ENCODE peak calls at places on chromosome 15, in nine cellular contexts. U, G, D, B, H, J, X, P and Y are unnamed samples.

GRCh38 chr15:38216763-38217162 is 35.9 kb upstream of the SPRED1 start:
- DNase-seq in H (no peak), G (no peak), D (no peak), J (peak), X (no peak), U (no peak), B (no peak), P (peak), Y (no peak)

GRCh38 chr15:36831915-36832310 is 252.5 kb downstream of the CDIN1 start:
- DNase-seq in X (no peak), U (no peak), H (no peak), B (no peak), P (peak), J (peak), D (no peak), G (no peak), Y (no peak)

GRCh38 chr15:90015749-90016148 is 14.6 kb downstream of the ZNF710 start:
- DNase-seq in G (no peak), J (peak), P (no peak), D (no peak), U (no peak), B (no peak), H (no peak), X (no peak), Y (no peak)

GRCh38 chr15:68303560-68304436 is 26.3 kb downstream of the FEM1B start:
- DNase-seq in J (no peak), D (no peak), U (no peak), X (no peak), H (peak), P (peak), G (peak), B (peak), Y (peak)

GRCh38 chr15:80950291-80951078 is 39.1 kb downstream of the MESD start:
- DNase-seq in H (no peak), G (no peak), J (no peak), U (no peak), D (no peak), X (no peak), P (no peak), B (no peak), Y (no peak)

GRCh38 chr15:40054746-40055575 is 16.0 kb upstream of the SRP14 start:
- DNase-seq in X (peak), D (no peak), B (peak), H (peak), U (no peak), P (peak), J (no peak), G (no peak), Y (peak)

GRCh38 chr15:36156855-36157521 is 422.4 kb upstream of the CDIN1 start:
- DNase-seq in G (no peak), U (no peak), B (peak), P (peak), D (no peak), X (no peak), J (no peak), H (no peak), Y (no peak)

GRCh38 chr15:62472616-62473299 is 307.7 kb upstream of the C2CD4B start:
- DNase-seq in B (peak), H (no peak), G (no peak), X (peak), U (no peak), D (no peak), J (no peak), P (peak), Y (no peak)

GRCh38 chr15:58243083-58243482 is 104.9 kb downstream of the AQP9 start:
- DNase-seq in P (no peak), J (no peak), H (no peak), B (no peak), D (no peak), U (peak), G (no peak), X (no peak), Y (no peak)

GRCh38 chr15:84725001-84725491 is 9.1 kb upstream of the SEC11A start:
- DNase-seq in D (no peak), H (peak), P (peak), U (peak), J (no peak), G (no peak), B (peak), X (no peak), Y (peak)

GRCh38 chr15:50767332-50767861 is 1.9 kb upstream of the SPPL2A start:
- DNase-seq in U (no peak), J (no peak), G (no peak), H (no peak), X (peak), B (no peak), P (no peak), D (no peak), Y (no peak)

GRCh38 chr15:58467121-58467721 is 35.4 kb downstream of the LIPC start:
- DNase-seq in B (no peak), X (no peak), P (no peak), J (no peak), G (no peak), U (no peak), D (no peak), H (no peak), Y (no peak)

GRCh38 chr15:76147906-76148553 is 88.2 kb downstream of the TMEM266 start:
- DNase-seq in B (peak), P (peak), D (peak), U (peak), X (no peak), H (peak), G (peak), J (peak), Y (peak)

GRCh38 chr15:62118446-62118964 is 46.6 kb downstream of the C2CD4B start:
- DNase-seq in P (no peak), U (no peak), J (no peak), H (no peak), X (no peak), B (no peak), G (no peak), D (no peak), Y (no peak)

GRCh38 chr15:40955930-40956542 is 2.8 kb downstream of the CHAC1 start:
- DNase-seq in X (no peak), D (no peak), B (peak), U (no peak), H (no peak), G (no peak), P (peak), J (no peak), Y (no peak)

GRCh38 chr15:67838789-67839332 is 984 bp downstream of the RNU6-1 start:
- DNase-seq in J (peak), D (no peak), X (no peak), B (no peak), U (peak), G (peak), H (no peak), P (no peak), Y (no peak)

GRCh38 chr15:85277847-85278246 is 102.6 kb upstream of the AKAP13 start:
- DNase-seq in J (no peak), B (no peak), H (no peak), P (no peak), G (no peak), D (no peak), X (no peak), U (no peak), Y (no peak)

GRCh38 chr15:42270996-42271395 is 2.0 kb upstream of the GANC start:
- DNase-seq in H (no peak), P (no peak), D (no peak), X (peak), U (no peak), G (no peak), B (no peak), J (no peak), Y (no peak)

GRCh38 chr15:36550650-36551049 is 28.8 kb upstream of the CDIN1 start:
- DNase-seq in H (no peak), J (no peak), D (no peak), U (no peak), B (no peak), P (no peak), G (no peak), X (no peak), Y (no peak)

GRCh38 chr15:73752817-73753214 is 335 bp downstream of the INSYN1 start:
- DNase-seq in P (no peak), X (no peak), G (no peak), H (no peak), D (no peak), U (peak), J (peak), B (no peak), Y (no peak)

GRCh38 chr15:76107169-76107568 is 47.4 kb downstream of the TMEM266 start:
- DNase-seq in J (no peak), B (peak), X (no peak), H (no peak), U (no peak), G (no peak), P (peak), D (no peak), Y (no peak)

GRCh38 chr15:80811781-80812180 is 32.6 kb downstream of the CEMIP start:
- DNase-seq in G (no peak), X (no peak), P (no peak), B (no peak), U (no peak), D (no peak), J (no peak), H (no peak), Y (no peak)

GRCh38 chr15:88920186-88920891 is 7.2 kb upstream of the MFGE8 start:
- DNase-seq in D (no peak), G (no peak), H (no peak), U (no peak), X (no peak), B (peak), J (no peak), P (peak), Y (no peak)

GRCh38 chr15:71011503-71012155 is 103.6 kb upstream of the THSD4 start:
- DNase-seq in P (peak), J (peak), D (no peak), B (peak), G (no peak), U (peak), H (no peak), X (peak), Y (no peak)

GRCh38 chr15:88247914-88248313 is 8.6 kb downstream of the NTRK3 start:
- DNase-seq in P (peak), J (no peak), B (no peak), H (no peak), X (no peak), G (no peak), D (no peak), U (no peak), Y (no peak)

GRCh38 chr15:99873451-99873850 is 140.2 kb upstream of the LYSMD4 start:
- DNase-seq in J (no peak), G (no peak), H (no peak), B (no peak), U (no peak), X (no peak), D (no peak), P (no peak), Y (no peak)

GRCh38 chr15:65323071-65323511 is 18.6 kb downstream of the RNU5B-1 start:
- DNase-seq in H (no peak), B (peak), X (no peak), P (peak), D (no peak), J (no peak), G (no peak), U (peak), Y (no peak)

GRCh38 chr15:98953000-98953776 is 54.4 kb downstream of the PGPEP1L start:
- DNase-seq in X (no peak), D (peak), B (no peak), J (no peak), H (no peak), U (no peak), G (no peak), P (no peak), Y (peak)

GRCh38 chr15:78909791-78910228 is 35.0 kb downstream of the CTSH start:
- DNase-seq in D (peak), G (peak), B (peak), H (peak), P (peak), U (peak), J (peak), X (no peak), Y (peak)

GRCh38 chr15:64717735-64718495 is 57.5 kb downstream of the RBPMS2 start:
- DNase-seq in B (no peak), D (no peak), J (no peak), P (no peak), U (no peak), G (no peak), H (peak), X (no peak), Y (no peak)

GRCh38 chr15:75049392-75049791 is 26.0 kb downstream of the PPCDC start:
- DNase-seq in J (no peak), U (peak), G (no peak), P (no peak), D (no peak), X (peak), H (no peak), B (no peak), Y (no peak)

GRCh38 chr15:65801229-65801813 is 9.2 kb upstream of the DENND4A start:
- DNase-seq in X (no peak), G (no peak), P (no peak), U (no peak), J (no peak), D (no peak), H (no peak), B (no peak), Y (no peak)